ENCODE peak calls at places on chromosomes 6 and 20, in six cellular contexts. B is upper lobe of right lung; N is mesendoderm; U is pancreas; S is CD8-positive, alpha-beta T cell; H is Peyer's patch. F is an unnamed sample.

GRCh38 chr6:111590209-111590955 is 15.3 kb downstream of the TRAF3IP2 start:
- DNase-seq in H (no peak), U (no peak), B (no peak), S (no peak), N (no peak), F (no peak)

GRCh38 chr6:157613011-157613522 is 210.0 kb upstream of the SNX9 start:
- DNase-seq in B (no peak), S (no peak), N (no peak), H (no peak), U (no peak), F (no peak)

GRCh38 chr6:4466260-4466659 is 309.9 kb upstream of the CDYL start:
- DNase-seq in N (no peak), U (no peak), H (no peak), B (no peak), S (no peak), F (no peak)

GRCh38 chr20:32958574-32958973 is 45.7 kb downstream of the SUN5 start:
- DNase-seq in H (no peak), N (no peak), U (no peak), B (no peak), S (no peak), F (no peak)

GRCh38 chr6:139392834-139393233 is 18.4 kb upstream of the CITED2 start:
- DNase-seq in H (no peak), N (no peak), B (no peak), S (no peak), U (no peak), F (no peak)

GRCh38 chr6:41373919-41374617 is 38.7 kb downstream of the NCR2 start:
- DNase-seq in N (peak; percentile 83), U (no peak), H (no peak), S (no peak), B (no peak), F (no peak)

GRCh38 chr6:157670466-157671186 is 152.4 kb upstream of the SNX9 start:
- DNase-seq in B (peak; percentile 39), S (no peak), H (peak; percentile 18), N (peak; percentile 25), U (no peak), F (no peak)

GRCh38 chr6:85405175-85405852 is 44.6 kb upstream of the NT5E start:
- DNase-seq in S (no peak), H (peak; percentile 57), B (no peak), U (peak; percentile 56), N (no peak), F (no peak)

GRCh38 chr6:170147832-170148708 is 142.8 kb downstream of the DLL1 start:
- DNase-seq in N (peak; percentile 73), H (peak; percentile 54), S (peak; percentile 27), B (no peak), U (no peak), F (peak; percentile 33)

GRCh38 chr6:15473174-15473573 is 189.7 kb downstream of the DTNBP1 start:
- DNase-seq in S (no peak), U (no peak), N (no peak), B (no peak), H (no peak), F (no peak)

GRCh38 chr6:11675610-11676009 is 103.0 kb downstream of the ADTRP start:
- DNase-seq in H (no peak), S (no peak), B (no peak), N (no peak), U (no peak), F (no peak)

GRCh38 chr6:165222315-165223025 is 86.9 kb downstream of the C6orf118 start:
- DNase-seq in B (no peak), S (no peak), H (no peak), N (no peak), U (no peak), F (no peak)

GRCh38 chr20:36499723-36500501 is 41.4 kb upstream of the MYL9 start:
- DNase-seq in B (no peak), N (no peak), U (no peak), H (no peak), S (no peak), F (no peak)
- H3K36me3 ChIP-seq in B (peaks cover 82% of the 10 kb centered on the region), N (peaks cover 13% of the 10 kb centered on the region), U (peaks cover 38% of the 10 kb centered on the region), H (no peaks in the 10 kb centered on the region), S (peaks cover 13% of the 10 kb centered on the region), F (peaks cover 69% of the 10 kb centered on the region)

GRCh38 chr6:148521158-148521557 is 178.5 kb downstream of the SASH1 start:
- DNase-seq in H (no peak), N (no peak), B (no peak), U (no peak), S (no peak), F (no peak)
- H3K4me1 ChIP-seq in H (no peaks in the 10 kb centered on the region), N (peaks cover 1% of the 10 kb centered on the region), B (peaks cover 14% of the 10 kb centered on the region), U (peaks cover 14% of the 10 kb centered on the region), S (no peaks in the 10 kb centered on the region), F (no peaks in the 10 kb centered on the region)

GRCh38 chr6:32851025-32851424 is 2.5 kb downstream of the TAP1 start:
- DNase-seq in N (no peak), H (no peak), B (no peak), U (no peak), S (no peak), F (no peak)

GRCh38 chr6:32854376-32855178 is 585 bp downstream of the PSMB9 start:
- DNase-seq in B (no peak), U (peak; percentile 35), N (no peak), H (no peak), S (no peak), F (peak; percentile 28)

GRCh38 chr6:32853541-32854375 is at the start of the genes PSMB9 and TAP1:
- DNase-seq in H (peak; percentile 97), S (peak; percentile 83), N (peak; percentile 94), U (peak; percentile 92), B (peak; percentile 97), F (peak; percentile 92)

GRCh38 chr6:32852844-32853540 is 512 bp downstream of the TAP1 start:
- DNase-seq in U (peak; percentile 46), S (no peak), B (peak; percentile 82), N (peak; percentile 16), H (peak; percentile 76), F (peak; percentile 49)

GRCh38 chr6:32852018-32852843 is 1.3 kb downstream of the TAP1 start:
- DNase-seq in N (no peak), U (no peak), H (peak; percentile 67), B (no peak), S (no peak), F (no peak)
- H3K27ac ChIP-seq in N (no peak overlapping the region), U (peak overlapping the region; percentile 85), H (peak overlapping the region; percentile 100), B (peak overlapping the region; percentile 97), S (peak overlapping the region; percentile 98), F (peak overlapping the region; percentile 100)

DNA sequence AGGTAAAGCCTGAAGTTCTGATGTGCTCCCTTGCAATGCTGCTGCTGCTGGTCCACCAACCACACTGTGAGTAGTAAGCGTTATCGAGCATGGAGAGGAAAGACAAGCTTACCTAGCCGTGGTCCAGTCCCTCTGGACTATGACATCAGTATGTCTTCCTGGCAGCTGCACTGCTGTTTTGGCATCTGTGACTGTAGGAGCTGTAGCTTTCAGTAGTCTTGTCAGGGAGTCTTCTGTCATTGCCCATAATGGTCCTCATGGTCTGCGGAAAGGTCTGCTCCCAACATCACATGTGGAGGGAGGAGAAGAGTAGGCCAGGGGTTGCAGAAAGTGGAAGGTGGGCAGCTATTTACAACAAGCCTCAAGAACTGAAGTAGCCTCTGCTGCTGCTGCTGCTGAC is 26.8 kb upstream of the TMEM217 start:
- DNase-seq in S (no peak), N (no peak), H (no peak), B (no peak), U (no peak), F (no peak)
- H3K36me3 ChIP-seq in S (peaks cover 44% of the 10 kb centered on the region), N (peaks cover 6% of the 10 kb centered on the region), H (peaks cover 2% of the 10 kb centered on the region), B (peaks cover 61% of the 10 kb centered on the region), U (peaks cover 42% of the 10 kb centered on the region), F (peaks cover 57% of the 10 kb centered on the region)

DNA sequence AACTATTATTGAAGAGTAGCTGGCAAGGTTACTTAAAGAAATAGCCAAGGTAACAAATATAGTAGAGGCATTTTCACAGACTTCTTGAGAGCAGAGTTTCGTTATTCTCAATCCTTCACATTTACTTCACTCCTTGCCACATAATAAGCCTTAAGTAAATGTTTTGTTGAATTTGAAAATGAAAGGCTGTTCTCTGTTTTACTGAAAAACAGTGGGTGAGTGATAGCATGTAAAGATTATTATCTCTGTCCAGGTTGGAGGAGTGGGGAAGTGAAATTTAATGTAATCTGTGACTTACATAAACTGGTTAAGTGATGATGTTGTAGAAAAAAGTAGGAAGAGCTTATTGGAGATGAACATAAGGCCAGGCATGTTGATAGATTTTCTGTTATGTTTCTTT is 54.9 kb downstream of the QKI start:
- DNase-seq in B (no peak), N (no peak), U (no peak), H (no peak), S (no peak), F (no peak)
- H3K4me1 ChIP-seq in B (no peaks in the 10 kb centered on the region), N (no peaks in the 10 kb centered on the region), U (peaks cover 6% of the 10 kb centered on the region), H (no peaks in the 10 kb centered on the region), S (no peaks in the 10 kb centered on the region), F (no peaks in the 10 kb centered on the region)

GRCh38 chr6:35786810-35787209 is 6.0 kb downstream of the CLPSL1 start:
- DNase-seq in N (no peak), S (no peak), U (peak; percentile 43), B (peak; percentile 70), H (no peak), F (no peak)

GRCh38 chr6:35787266-35788218 is 6.7 kb downstream of the CLPSL1 start:
- DNase-seq in S (no peak), U (peak; percentile 63), N (no peak), B (peak; percentile 58), H (no peak), F (no peak)

GRCh38 chr6:35794536-35795452 is 2.3 kb downstream of the CLPS start:
- DNase-seq in H (peak; percentile 40), S (no peak), N (no peak), U (peak; percentile 33), B (no peak), F (no peak)

GRCh38 chr6:35788423-35788982 is 7.7 kb downstream of the CLPSL1 start:
- DNase-seq in U (peak; percentile 53), S (no peak), N (no peak), B (no peak), H (no peak), F (no peak)

DNA sequence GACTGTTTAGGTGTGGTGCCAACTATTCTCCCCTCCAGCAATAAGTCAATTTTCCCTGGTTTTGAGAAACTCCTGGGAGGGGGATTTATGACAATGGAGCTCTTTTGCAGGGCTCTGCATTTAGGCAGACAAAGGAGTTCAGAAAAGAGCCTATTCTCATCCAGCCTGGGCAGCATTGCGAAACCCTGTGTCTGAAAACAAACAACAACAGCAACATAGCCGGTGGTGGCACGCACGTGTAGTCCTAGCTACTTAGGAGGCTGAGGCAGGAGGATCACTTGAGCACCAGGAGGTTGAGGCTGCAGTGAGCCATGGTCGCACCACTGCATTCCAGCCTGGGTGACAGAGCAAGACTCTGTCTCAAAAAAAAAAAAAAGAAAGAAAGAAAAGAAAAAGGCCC is 6.4 kb downstream of the CLPS start:
- DNase-seq in S (no peak), N (no peak), U (peak; percentile 41), B (no peak), H (no peak), F (no peak)
- H3K27ac ChIP-seq in S (no peak overlapping the region), N (no peak overlapping the region), U (no peak overlapping the region), B (no peak overlapping the region), H (no peak overlapping the region), F (no peak overlapping the region)

DNA sequence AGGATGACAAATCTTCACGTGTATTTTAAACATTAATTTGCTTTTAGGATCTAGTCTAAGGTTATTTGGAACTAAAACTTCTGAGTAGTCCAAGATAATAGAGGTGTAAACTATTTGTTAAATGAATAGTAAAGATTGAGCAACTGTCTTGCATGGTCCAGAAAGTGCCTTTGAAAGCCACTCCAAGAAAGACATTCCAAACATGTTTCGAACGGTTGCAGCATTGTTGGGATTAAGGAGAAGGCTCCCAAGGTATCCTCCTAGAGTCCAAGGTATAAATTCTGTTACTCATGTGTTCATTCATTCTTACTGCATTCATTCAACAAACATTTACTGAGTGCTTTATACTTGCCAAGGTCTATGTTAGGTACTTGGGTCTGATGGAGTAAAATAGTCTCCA is 28.8 kb upstream of the MYLK2 start:
- DNase-seq in N (no peak), B (no peak), U (no peak), H (no peak), S (no peak), F (no peak)
- H3K36me3 ChIP-seq in N (peaks cover 10% of the 10 kb centered on the region), B (no peaks in the 10 kb centered on the region), U (no peaks in the 10 kb centered on the region), H (no peaks in the 10 kb centered on the region), S (no peaks in the 10 kb centered on the region), F (no peaks in the 10 kb centered on the region)

GRCh38 chr6:160115421-160115820 is 6.2 kb upstream of the SLC22A1 start:
- DNase-seq in H (no peak), U (no peak), S (no peak), B (peak; percentile 52), N (no peak), F (no peak)
- H3K4me1 ChIP-seq in H (no peaks in the 10 kb centered on the region), U (no peaks in the 10 kb centered on the region), S (no peaks in the 10 kb centered on the region), B (no peaks in the 10 kb centered on the region), N (no peaks in the 10 kb centered on the region), F (no peaks in the 10 kb centered on the region)